ENCODE peak calls at places on chromosome 18, in nine cellular contexts. N is cardiac muscle cell, H is HepG2, E is aorta, R is fibroblast of lung, D is endothelial cell of umbilical vein, Q is psoas muscle, A is mesendoderm, U is hepatocyte. C is an unnamed sample. For H3K4me1, the result is how much of the 10 kb centered on the place peaks cover.

GRCh38 chr18:27602092-27602491 is 417.0 kb upstream of the CHST9 start:
- DNase-seq in D (no peak), N (no peak), H (no peak), A (no peak), R (no peak), U (no peak), Q (no peak), E (no peak), C (no peak)

GRCh38 chr18:47283476-47283875 is 32.0 kb upstream of the SKOR2 start:
- DNase-seq in Q (no peak), E (no peak), U (peak), R (peak), H (peak), D (peak), N (peak), A (peak), C (no peak)

GRCh38 chr18:8797206-8797605 is 91.8 kb downstream of the MTCL1 start:
- DNase-seq in N (no peak), H (peak), U (no peak), D (peak), R (peak), E (no peak), A (no peak), Q (no peak), C (no peak)

GRCh38 chr18:30139631-30140287 is 902.8 kb downstream of the DSC3 start:
- DNase-seq in E (no peak), Q (no peak), D (no peak), R (no peak), A (peak), H (no peak), N (no peak), U (peak), C (no peak)

GRCh38 chr18:21896732-21897336 is 156.2 kb downstream of the MIB1 start:
- DNase-seq in A (no peak), N (no peak), U (no peak), D (no peak), R (no peak), Q (no peak), E (no peak), H (no peak), C (peak)

GRCh38 chr18:49377742-49378141 is 82.7 kb downstream of the DYM start:
- DNase-seq in E (no peak), A (no peak), D (no peak), U (no peak), R (no peak), N (no peak), Q (no peak), H (peak), C (no peak)

GRCh38 chr18:62715829-62716678 is 713 bp downstream of the PHLPP1 start:
- DNase-seq in U (peak), N (peak), E (peak), D (peak), R (peak), A (peak), H (no peak), Q (peak), C (peak)

GRCh38 chr18:45666520-45666919 is 51.2 kb downstream of the SLC14A2 start:
- DNase-seq in E (no peak), N (no peak), Q (no peak), H (peak), U (no peak), R (no peak), D (no peak), A (no peak), C (no peak)

GRCh38 chr18:48542513-48543181 is 3.8 kb downstream of the CTIF start:
- DNase-seq in D (no peak), R (no peak), H (no peak), N (no peak), A (peak), E (no peak), Q (no peak), U (peak), C (no peak)

GRCh38 chr18:30387401-30387800 is 655.1 kb downstream of the DSC3 start:
- DNase-seq in Q (no peak), E (no peak), N (peak), R (no peak), D (no peak), H (no peak), U (no peak), A (peak), C (no peak)

GRCh38 chr18:46407471-46408166 is 249.4 kb downstream of the LOXHD1 start:
- DNase-seq in D (no peak), U (peak), H (no peak), N (no peak), E (no peak), R (peak), A (no peak), Q (peak), C (no peak)

GRCh38 chr18:22639026-22639463 is 221.3 kb upstream of the CTAGE1 start:
- DNase-seq in N (no peak), Q (no peak), H (no peak), E (no peak), A (no peak), R (peak), U (no peak), D (no peak), C (no peak)

GRCh38 chr18:23069481-23069880 is 65.8 kb upstream of the CABLES1 start:
- DNase-seq in H (no peak), E (no peak), R (no peak), Q (no peak), D (no peak), U (no peak), A (no peak), N (no peak), C (no peak)

GRCh38 chr18:23154823-23155517 is 19.7 kb downstream of the CABLES1 start:
- DNase-seq in R (no peak), U (no peak), N (no peak), Q (no peak), A (no peak), H (no peak), D (no peak), E (no peak), C (no peak)

GRCh38 chr18:820591-821170 is 8.6 kb upstream of the YES1 start:
- DNase-seq in A (no peak), D (no peak), Q (no peak), R (no peak), E (no peak), N (no peak), H (no peak), U (no peak), C (no peak)

GRCh38 chr18:59273936-59274928 is 978 bp upstream of the RAX start:
- DNase-seq in R (no peak), D (no peak), N (peak), A (peak), H (no peak), E (no peak), U (no peak), Q (no peak), C (peak)

GRCh38 chr18:3248670-3249359 is 1.2 kb downstream of the MYL12A start:
- DNase-seq in D (peak), Q (no peak), U (peak), E (no peak), H (peak), R (peak), A (no peak), N (no peak), C (no peak)

GRCh38 chr18:37684590-37684989 is 119.0 kb upstream of the CELF4 start:
- DNase-seq in R (no peak), U (no peak), N (no peak), D (no peak), A (peak), E (no peak), H (no peak), Q (no peak), C (no peak)

GRCh38 chr18:28150925-28151324 is 26.0 kb downstream of the CDH2 start:
- DNase-seq in N (no peak), Q (no peak), H (no peak), E (no peak), R (no peak), U (no peak), D (no peak), A (peak), C (no peak)

GRCh38 chr18:3998698-3999333 is 456.3 kb downstream of the DLGAP1 start:
- DNase-seq in E (no peak), A (peak), D (peak), N (peak), U (peak), Q (no peak), H (peak), R (peak), C (no peak)

GRCh38 chr18:75209129-75209951 is at the start of gene PTGR3:
- DNase-seq in U (peak), E (peak), D (peak), A (peak), Q (peak), H (peak), R (peak), N (peak), C (peak)

GRCh38 chr18:21900594-21901352 is 160.2 kb downstream of the MIB1 start:
- DNase-seq in Q (no peak), R (no peak), D (no peak), A (no peak), H (peak), N (no peak), E (no peak), U (peak), C (no peak)

GRCh38 chr18:3397031-3397750 is 52.8 kb upstream of the TGIF1 start:
- DNase-seq in N (no peak), Q (no peak), H (no peak), R (no peak), E (no peak), A (no peak), U (no peak), D (no peak), C (no peak)

GRCh38 chr18:36203360-36203895 is 16.1 kb downstream of the MOCOS start:
- DNase-seq in E (no peak), A (no peak), Q (no peak), H (no peak), N (no peak), D (no peak), R (no peak), U (no peak), C (no peak)

GRCh38 chr18:24398515-24398914 is 891 bp upstream of the OSBPL1A start:
- DNase-seq in N (no peak), U (peak), E (no peak), H (no peak), R (peak), A (peak), Q (no peak), D (no peak), C (no peak)

GRCh38 chr18:70494524-70494923 is 205.7 kb downstream of the SOCS6 start:
- DNase-seq in E (no peak), Q (no peak), R (no peak), N (no peak), A (no peak), D (no peak), U (no peak), H (no peak), C (no peak)

GRCh38 chr18:65737346-65737745 is 13.5 kb upstream of the CDH7 start:
- DNase-seq in R (no peak), D (no peak), H (no peak), N (no peak), E (no peak), U (no peak), Q (no peak), A (no peak), C (no peak)

DNA sequence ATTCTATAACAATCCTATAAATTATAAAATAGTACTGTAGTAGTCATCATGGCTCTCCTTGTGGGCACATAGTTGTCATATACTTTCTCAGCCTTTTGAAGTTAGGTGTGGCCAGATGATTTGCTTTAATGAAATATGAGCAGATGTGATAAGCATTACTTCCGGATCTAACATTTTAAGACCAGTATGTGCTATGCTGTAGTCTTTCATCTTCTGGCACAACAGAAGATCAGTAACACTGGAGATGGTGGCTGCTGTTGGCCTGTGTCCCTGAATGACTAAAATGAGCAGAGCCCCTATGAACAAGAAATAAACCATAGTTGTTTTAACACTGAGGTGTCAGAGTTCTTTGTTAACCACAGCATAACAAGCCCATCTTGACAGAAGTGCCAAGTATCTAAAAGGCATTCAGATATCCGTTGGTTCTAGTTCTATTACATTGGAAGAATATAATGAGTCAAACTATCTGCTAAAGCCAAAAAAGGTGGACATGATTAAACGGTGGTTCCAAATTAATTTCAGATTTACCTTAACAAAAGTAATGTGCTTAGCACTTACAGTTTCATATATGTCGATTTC is 6.3 kb downstream of the MEX3C start:
- DNase-seq in Q (no peak), D (no peak), A (no peak), H (no peak), E (no peak), R (peak), U (no peak), N (no peak), C (no peak)
- H3K4me1 ChIP-seq in Q (under half), D (under half), A (under half), H (half or more), E (under half), R (under half), U (under half), N (under half), C (under half)

GRCh38 chr18:11996190-11996754 is 15.0 kb downstream of the IMPA2 start:
- DNase-seq in N (no peak), R (no peak), A (no peak), U (no peak), H (no peak), Q (peak), D (no peak), E (peak), C (peak)
- H3K4me3 ChIP-seq in N (no peak), R (no peak), A (no peak), U (no peak), H (no peak), Q (no peak), D (no peak), E (no peak), C (no peak)

GRCh38 chr18:50678651-50679415 is 118.9 kb downstream of the MAPK4 start:
- DNase-seq in D (no peak), E (no peak), H (no peak), U (no peak), A (no peak), R (no peak), Q (no peak), N (no peak), C (no peak)

GRCh38 chr18:50679656-50680055 is 119.8 kb downstream of the MAPK4 start:
- DNase-seq in A (no peak), D (no peak), U (no peak), R (no peak), E (no peak), N (no peak), Q (no peak), H (no peak), C (no peak)

GRCh38 chr18:50675043-50675442 is 115.2 kb downstream of the MAPK4 start:
- DNase-seq in Q (no peak), A (no peak), N (peak), R (no peak), D (no peak), U (no peak), E (no peak), H (no peak), C (no peak)

GRCh38 chr18:50671376-50671775 is 111.5 kb downstream of the MAPK4 start:
- DNase-seq in A (no peak), R (no peak), D (no peak), N (no peak), E (no peak), Q (no peak), U (no peak), H (no peak), C (no peak)

DNA sequence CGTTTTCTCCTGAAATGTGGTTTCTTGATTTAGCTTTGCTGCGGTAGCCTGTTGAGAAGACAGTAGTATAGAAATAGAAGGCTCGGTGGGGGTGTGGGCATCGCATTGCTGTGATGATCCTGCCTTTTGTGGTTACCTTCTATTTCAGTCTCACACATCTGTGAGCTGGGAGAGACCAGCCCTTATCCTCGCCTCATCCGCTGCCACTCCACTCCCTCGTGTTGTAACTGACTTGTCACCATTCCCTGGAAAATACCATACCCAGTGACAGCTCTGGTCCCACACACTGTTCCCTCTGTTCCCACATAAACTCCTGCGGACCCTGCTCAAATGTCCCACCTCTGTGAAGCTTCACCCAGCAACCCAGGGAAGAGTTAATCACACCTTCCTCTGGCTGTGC is 114.4 kb downstream of the MAPK4 start:
- DNase-seq in U (no peak), Q (no peak), H (no peak), D (no peak), A (no peak), E (no peak), N (peak), R (no peak), C (no peak)
- H3K4me1 ChIP-seq in U (under half), Q (under half), H (under half), D (under half), A (under half), E (under half), N (under half), R (under half), C (under half)

GRCh38 chr18:14174706-14175085 is 42.5 kb upstream of the ZNF519 start:
- DNase-seq in N (no peak), Q (peak), H (no peak), R (no peak), U (no peak), E (no peak), A (no peak), D (no peak), C (peak)

GRCh38 chr18:14179306-14179705 is 47.1 kb upstream of the ZNF519 start:
- DNase-seq in A (no peak), N (no peak), D (no peak), Q (no peak), H (no peak), U (no peak), R (no peak), E (no peak), C (no peak)
- H3K4me3 ChIP-seq in A (no peak), N (no peak), D (no peak), Q (peak), H (peak), U (no peak), R (peak), E (no peak), C (peak)

GRCh38 chr18:13640266-13640860 is 86.0 kb downstream of the FAM210A start:
- DNase-seq in U (no peak), Q (no peak), A (no peak), H (no peak), D (no peak), E (no peak), R (no peak), N (no peak), C (no peak)
- H3K4me1 ChIP-seq in U (under half), Q (under half), A (under half), H (under half), D (under half), E (under half), R (under half), N (under half), C (under half)

C was measured in left lung.